ENCODE peak calls at places on chromosomes 13 and 19, in nine cellular contexts. One of them, this sample, is unnamed.

GRCh38 chr13:27924529-27925141 is 4.8 kb downstream of the PDX1 start:
- DNase-seq in HS-5: no peak
- DNase-seq in activated effector memory CD4-positive, alpha-beta T cell treated with anti-CD3 and anti-CD28 coated beads, Interleukin-2, amount 50 U/mL, for 16 hours: no peak
- DNase-seq in WTC11: peak
- DNase-seq in HuH-7: no peak
- DNase-seq in thoracic aorta: no peak
- DNase-seq in HT1080: no peak
- DNase-seq in skeletal muscle cell: no peak
- DNase-seq in T-helper 2 cell: no peak
- DNase-seq in this sample: no peak

GRCh38 chr19:6891761-6892385 is 4.5 kb downstream of the ADGRE1 start:
- DNase-seq in HS-5: no peak
- DNase-seq in activated effector memory CD4-positive, alpha-beta T cell treated with anti-CD3 and anti-CD28 coated beads, Interleukin-2, amount 50 U/mL, for 16 hours: no peak
- DNase-seq in WTC11: no peak
- DNase-seq in HuH-7: no peak
- DNase-seq in thoracic aorta: no peak
- DNase-seq in HT1080: no peak
- DNase-seq in skeletal muscle cell: no peak
- DNase-seq in T-helper 2 cell: peak
- DNase-seq in this sample: no peak

GRCh38 chr13:95456837-95457236 is 95.7 kb upstream of the CLDN10 start:
- DNase-seq in HS-5: no peak
- DNase-seq in activated effector memory CD4-positive, alpha-beta T cell treated with anti-CD3 and anti-CD28 coated beads, Interleukin-2, amount 50 U/mL, for 16 hours: no peak
- DNase-seq in WTC11: no peak
- DNase-seq in HuH-7: no peak
- DNase-seq in thoracic aorta: no peak
- DNase-seq in HT1080: no peak
- DNase-seq in skeletal muscle cell: no peak
- DNase-seq in T-helper 2 cell: no peak
- DNase-seq in this sample: no peak

GRCh38 chr13:46593403-46593802 is 40.4 kb downstream of the LRCH1 start:
- DNase-seq in HS-5: no peak
- DNase-seq in activated effector memory CD4-positive, alpha-beta T cell treated with anti-CD3 and anti-CD28 coated beads, Interleukin-2, amount 50 U/mL, for 16 hours: peak
- DNase-seq in WTC11: no peak
- DNase-seq in HuH-7: no peak
- DNase-seq in thoracic aorta: no peak
- DNase-seq in HT1080: no peak
- DNase-seq in skeletal muscle cell: no peak
- DNase-seq in T-helper 2 cell: peak
- DNase-seq in this sample: no peak

GRCh38 chr19:38830039-38830733 is 1.4 kb downstream of the ECH1 start:
- DNase-seq in HS-5: no peak
- DNase-seq in activated effector memory CD4-positive, alpha-beta T cell treated with anti-CD3 and anti-CD28 coated beads, Interleukin-2, amount 50 U/mL, for 16 hours: no peak
- DNase-seq in WTC11: no peak
- DNase-seq in HuH-7: no peak
- DNase-seq in thoracic aorta: no peak
- DNase-seq in HT1080: no peak
- DNase-seq in skeletal muscle cell: no peak
- DNase-seq in T-helper 2 cell: no peak
- DNase-seq in this sample: no peak

GRCh38 chr19:46533085-46534081 is 37.7 kb upstream of the PNMA8B start:
- DNase-seq in HS-5: no peak
- DNase-seq in activated effector memory CD4-positive, alpha-beta T cell treated with anti-CD3 and anti-CD28 coated beads, Interleukin-2, amount 50 U/mL, for 16 hours: peak
- DNase-seq in WTC11: peak
- DNase-seq in HuH-7: no peak
- DNase-seq in thoracic aorta: no peak
- DNase-seq in HT1080: no peak
- DNase-seq in skeletal muscle cell: no peak
- DNase-seq in T-helper 2 cell: no peak
- DNase-seq in this sample: no peak

GRCh38 chr19:33273881-33274662 is 28.3 kb downstream of the CEBPA start:
- DNase-seq in HS-5: no peak
- DNase-seq in activated effector memory CD4-positive, alpha-beta T cell treated with anti-CD3 and anti-CD28 coated beads, Interleukin-2, amount 50 U/mL, for 16 hours: peak
- DNase-seq in WTC11: no peak
- DNase-seq in HuH-7: peak
- DNase-seq in thoracic aorta: peak
- DNase-seq in HT1080: peak
- DNase-seq in skeletal muscle cell: peak
- DNase-seq in T-helper 2 cell: peak
- DNase-seq in this sample: peak

GRCh38 chr13:44667950-44668349 is 91.8 kb upstream of the TSC22D1 start:
- DNase-seq in HS-5: no peak
- DNase-seq in activated effector memory CD4-positive, alpha-beta T cell treated with anti-CD3 and anti-CD28 coated beads, Interleukin-2, amount 50 U/mL, for 16 hours: no peak
- DNase-seq in WTC11: no peak
- DNase-seq in HuH-7: no peak
- DNase-seq in thoracic aorta: no peak
- DNase-seq in HT1080: no peak
- DNase-seq in skeletal muscle cell: no peak
- DNase-seq in T-helper 2 cell: no peak
- DNase-seq in this sample: peak

GRCh38 chr19:4909172-4909896 is at the start of gene UHRF1:
- DNase-seq in HS-5: peak
- DNase-seq in activated effector memory CD4-positive, alpha-beta T cell treated with anti-CD3 and anti-CD28 coated beads, Interleukin-2, amount 50 U/mL, for 16 hours: peak
- DNase-seq in WTC11: no peak
- DNase-seq in HuH-7: peak
- DNase-seq in thoracic aorta: no peak
- DNase-seq in HT1080: peak
- DNase-seq in skeletal muscle cell: no peak
- DNase-seq in T-helper 2 cell: peak
- DNase-seq in this sample: peak

GRCh38 chr19:35066691-35067563 is 25.4 kb downstream of the HPN start:
- DNase-seq in HS-5: no peak
- DNase-seq in activated effector memory CD4-positive, alpha-beta T cell treated with anti-CD3 and anti-CD28 coated beads, Interleukin-2, amount 50 U/mL, for 16 hours: peak
- DNase-seq in WTC11: peak
- DNase-seq in HuH-7: peak
- DNase-seq in thoracic aorta: peak
- DNase-seq in HT1080: peak
- DNase-seq in skeletal muscle cell: no peak
- DNase-seq in T-helper 2 cell: peak
- DNase-seq in this sample: peak

GRCh38 chr19:2962018-2962670 is 15.2 kb upstream of the TLE6 start:
- DNase-seq in HS-5: peak
- DNase-seq in activated effector memory CD4-positive, alpha-beta T cell treated with anti-CD3 and anti-CD28 coated beads, Interleukin-2, amount 50 U/mL, for 16 hours: no peak
- DNase-seq in WTC11: peak
- DNase-seq in HuH-7: no peak
- DNase-seq in thoracic aorta: no peak
- DNase-seq in HT1080: peak
- DNase-seq in skeletal muscle cell: no peak
- DNase-seq in T-helper 2 cell: peak
- DNase-seq in this sample: peak

GRCh38 chr19:5864013-5864720 is 6.2 kb downstream of the FUT5 start:
- DNase-seq in HS-5: no peak
- DNase-seq in activated effector memory CD4-positive, alpha-beta T cell treated with anti-CD3 and anti-CD28 coated beads, Interleukin-2, amount 50 U/mL, for 16 hours: no peak
- DNase-seq in WTC11: no peak
- DNase-seq in HuH-7: no peak
- DNase-seq in thoracic aorta: no peak
- DNase-seq in HT1080: no peak
- DNase-seq in skeletal muscle cell: no peak
- DNase-seq in T-helper 2 cell: no peak
- DNase-seq in this sample: no peak

GRCh38 chr13:30796132-30796832 is 60.9 kb downstream of the ALOX5AP start:
- DNase-seq in HS-5: peak
- DNase-seq in activated effector memory CD4-positive, alpha-beta T cell treated with anti-CD3 and anti-CD28 coated beads, Interleukin-2, amount 50 U/mL, for 16 hours: no peak
- DNase-seq in WTC11: no peak
- DNase-seq in HuH-7: no peak
- DNase-seq in thoracic aorta: no peak
- DNase-seq in HT1080: peak
- DNase-seq in skeletal muscle cell: no peak
- DNase-seq in T-helper 2 cell: peak
- DNase-seq in this sample: peak

GRCh38 chr13:46571189-46571901 is 18.4 kb downstream of the LRCH1 start:
- DNase-seq in HS-5: no peak
- DNase-seq in activated effector memory CD4-positive, alpha-beta T cell treated with anti-CD3 and anti-CD28 coated beads, Interleukin-2, amount 50 U/mL, for 16 hours: no peak
- DNase-seq in WTC11: no peak
- DNase-seq in HuH-7: no peak
- DNase-seq in thoracic aorta: no peak
- DNase-seq in HT1080: peak
- DNase-seq in skeletal muscle cell: no peak
- DNase-seq in T-helper 2 cell: peak
- DNase-seq in this sample: no peak

GRCh38 chr19:13693933-13694332 is 70.4 kb upstream of the MRI1 start:
- DNase-seq in HS-5: no peak
- DNase-seq in activated effector memory CD4-positive, alpha-beta T cell treated with anti-CD3 and anti-CD28 coated beads, Interleukin-2, amount 50 U/mL, for 16 hours: no peak
- DNase-seq in WTC11: no peak
- DNase-seq in HuH-7: no peak
- DNase-seq in thoracic aorta: no peak
- DNase-seq in HT1080: no peak
- DNase-seq in skeletal muscle cell: no peak
- DNase-seq in T-helper 2 cell: no peak
- DNase-seq in this sample: no peak

GRCh38 chr19:4373601-4374441 is 26.5 kb downstream of the SH3GL1 start:
- DNase-seq in HS-5: no peak
- DNase-seq in activated effector memory CD4-positive, alpha-beta T cell treated with anti-CD3 and anti-CD28 coated beads, Interleukin-2, amount 50 U/mL, for 16 hours: no peak
- DNase-seq in WTC11: no peak
- DNase-seq in HuH-7: no peak
- DNase-seq in thoracic aorta: no peak
- DNase-seq in HT1080: no peak
- DNase-seq in skeletal muscle cell: no peak
- DNase-seq in T-helper 2 cell: no peak
- DNase-seq in this sample: peak

GRCh38 chr19:17220207-17220758 is 5.1 kb downstream of the USE1 start:
- DNase-seq in HS-5: no peak
- DNase-seq in activated effector memory CD4-positive, alpha-beta T cell treated with anti-CD3 and anti-CD28 coated beads, Interleukin-2, amount 50 U/mL, for 16 hours: no peak
- DNase-seq in WTC11: no peak
- DNase-seq in HuH-7: no peak
- DNase-seq in thoracic aorta: no peak
- DNase-seq in HT1080: peak
- DNase-seq in skeletal muscle cell: peak
- DNase-seq in T-helper 2 cell: no peak
- DNase-seq in this sample: peak

This sample was measured in RPMI7951.